ENCODE peak calls at places on chromosomes 11 and 22, in five cellular contexts. H, Z, L, R and A are unnamed samples.

GRCh38 chr11:10639350-10639749 is 54.2 kb downstream of the IRAG1 start:
- DNase-seq in Z (no peak), H (no peak), L (no peak), R (no peak), A (no peak)

GRCh38 chr22:25051983-25052710 is 99.6 kb downstream of the KIAA1671 start:
- DNase-seq in L (no peak), H (no peak), Z (no peak), R (no peak), A (no peak)

GRCh38 chr22:49270595-49271368 is 556.9 kb downstream of the BRD1 start:
- DNase-seq in H (no peak), L (no peak), Z (no peak), R (no peak), A (no peak)

GRCh38 chr11:110710520-110711381 is 1.5 kb downstream of the ARHGAP20 start:
- DNase-seq in R (peak; percentile 79), H (peak; percentile 62), Z (peak; percentile 54), L (peak; percentile 51), A (no peak)

GRCh38 chr22:49992921-49993648 is 19.5 kb downstream of the IL17REL start:
- DNase-seq in H (peak; percentile 78), R (peak; percentile 66), L (peak; percentile 62), Z (peak; percentile 73), A (no peak)

GRCh38 chr11:40328890-40329617 is 1130.4 kb downstream of the LRRC4C start:
- DNase-seq in L (peak; percentile 4), R (peak; percentile 77), Z (no peak), H (no peak), A (peak; percentile 99)

GRCh38 chr22:27614291-27615007 is 187.1 kb downstream of the MN1 start:
- DNase-seq in Z (no peak), L (no peak), H (no peak), R (no peak), A (no peak)

GRCh38 chr22:30755760-30756124 is 61.1 kb downstream of the OSBP2 start:
- DNase-seq in R (no peak), H (no peak), L (no peak), Z (no peak), A (no peak)

GRCh38 chr22:27866136-27867091 is 52.6 kb downstream of the PITPNB start:
- DNase-seq in Z (no peak), H (no peak), R (peak; percentile 89), L (peak; percentile 23), A (no peak)

GRCh38 chr11:21630934-21631478 is 561.9 kb upstream of the ANO5 start:
- DNase-seq in H (no peak), L (no peak), R (no peak), Z (no peak), A (no peak)

GRCh38 chr11:36278531-36279245 is 10.5 kb downstream of the COMMD9 start:
- DNase-seq in R (no peak), H (peak; percentile 49), L (no peak), Z (no peak), A (no peak)

GRCh38 chr22:41876275-41876674 is 38.6 kb downstream of the SHISA8 start:
- DNase-seq in H (no peak), L (no peak), Z (no peak), R (no peak), A (no peak)

GRCh38 chr11:98358551-98358950 is 662.2 kb upstream of the CNTN5 start:
- DNase-seq in L (no peak), Z (no peak), R (no peak), H (no peak), A (no peak)

GRCh38 chr22:27885977-27886842 is 32.8 kb downstream of the PITPNB start:
- DNase-seq in L (peak; percentile 23), R (no peak), H (peak; percentile 72), Z (peak; percentile 57), A (peak; percentile 39)

GRCh38 chr22:33792837-33793236 is 127.4 kb downstream of the LARGE1 start:
- DNase-seq in R (peak; percentile 71), H (no peak), L (no peak), Z (no peak), A (no peak)

GRCh38 chr11:12279672-12280108 is 97.7 kb upstream of the PARVA start:
- DNase-seq in H (no peak), L (no peak), Z (no peak), R (no peak), A (no peak)

GRCh38 chr11:86636275-86636674 is 36.1 kb downstream of the ME3 start:
- DNase-seq in L (no peak), H (no peak), R (no peak), Z (no peak), A (no peak)

GRCh38 chr22:50506611-50507420 is 686 bp downstream of the LMF2 start:
- DNase-seq in L (no peak), H (no peak), Z (peak; percentile 53), R (peak; percentile 82), A (no peak)

GRCh38 chr11:2109541-2110019 is 29.6 kb downstream of the IGF2 start:
- DNase-seq in L (no peak), R (no peak), H (peak; percentile 43), Z (no peak), A (no peak)

GRCh38 chr11:118091690-118092089 is 4.9 kb upstream of the SMIM35 start:
- DNase-seq in H (no peak), L (no peak), Z (no peak), R (no peak), A (no peak)

GRCh38 chr22:43066844-43067385 is 22.3 kb downstream of the TTLL1 start:
- DNase-seq in R (no peak), H (no peak), L (no peak), Z (no peak), A (no peak)

GRCh38 chr11:2587132-2587930 is 112.5 kb downstream of the KCNQ1OT1 start:
- DNase-seq in R (peak; percentile 55), H (no peak), L (no peak), Z (no peak), A (no peak)

GRCh38 chr22:30245985-30246901 is at the start of gene LIF:
- DNase-seq in Z (peak; percentile 75), R (no peak), L (no peak), H (peak; percentile 76), A (no peak)

GRCh38 chr11:112734207-112734606 is 227.0 kb upstream of the NCAM1 start:
- DNase-seq in R (no peak), H (peak; percentile 52), L (no peak), Z (peak; percentile 60), A (no peak)

GRCh38 chr11:33262016-33262638 is 4.9 kb downstream of the HIPK3 start:
- DNase-seq in H (no peak), R (no peak), L (no peak), Z (no peak), A (no peak)

GRCh38 chr11:68665471-68665870 is 18.9 kb upstream of the GAL start:
- DNase-seq in L (no peak), H (no peak), Z (no peak), R (peak; percentile 38), A (no peak)

GRCh38 chr22:42326786-42327185 is 56.3 kb upstream of the TCF20 start:
- DNase-seq in R (no peak), Z (no peak), H (no peak), L (no peak), A (no peak)

GRCh38 chr11:93831343-93832082 is 18.9 kb downstream of the VSTM5 start:
- DNase-seq in L (no peak), H (no peak), Z (no peak), R (no peak), A (no peak)

GRCh38 chr22:44326549-44326881 is 13.8 kb upstream of the SHISAL1 start:
- DNase-seq in L (no peak), H (no peak), R (no peak), Z (no peak), A (no peak)

GRCh38 chr11:71301046-71301857 is 48.9 kb upstream of the SHANK2 start:
- DNase-seq in L (no peak), R (peak; percentile 32), H (no peak), Z (peak; percentile 45), A (no peak)

GRCh38 chr22:47127441-47127871 is 365.0 kb downstream of the TBC1D22A start:
- DNase-seq in Z (no peak), R (no peak), L (no peak), H (no peak), A (no peak)

GRCh38 chr22:47130883-47131610 is 368.6 kb downstream of the TBC1D22A start:
- DNase-seq in H (no peak), L (no peak), R (no peak), Z (no peak), A (no peak)

GRCh38 chr22:47128216-47129215 is 366.1 kb downstream of the TBC1D22A start:
- DNase-seq in Z (no peak), L (no peak), H (no peak), R (no peak), A (no peak)

GRCh38 chr22:47131611-47132427 is 369.4 kb downstream of the TBC1D22A start:
- DNase-seq in R (no peak), Z (no peak), H (no peak), L (no peak), A (no peak)

GRCh38 chr22:47129902-47130301 is 367.5 kb downstream of the TBC1D22A start:
- DNase-seq in R (no peak), Z (no peak), H (no peak), L (peak; percentile 75), A (no peak)
- TF ChIP-seq POLR2AphosphoS5 in R (no peak), Z (no peak), H (no peak), L (peak; percentile 74), A (no peak)

GRCh38 chr11:46003647-46004046 is 81.2 kb downstream of the LARGE2 start:
- DNase-seq in R (no peak), H (peak; percentile 38), Z (no peak), L (no peak), A (no peak)

GRCh38 chr11:46002146-46002545 is 79.7 kb downstream of the LARGE2 start:
- DNase-seq in Z (no peak), H (no peak), R (no peak), L (no peak), A (no peak)

GRCh38 chr11:46006418-46007070 is 84.1 kb downstream of the LARGE2 start:
- DNase-seq in H (peak; percentile 93), R (no peak), Z (no peak), L (peak; percentile 55), A (peak; percentile 59)

GRCh38 chr11:45997599-45997998 is 75.1 kb downstream of the LARGE2 start:
- DNase-seq in R (no peak), H (no peak), Z (no peak), L (no peak), A (no peak)

GRCh38 chr11:46001427-46002049 is 79.1 kb downstream of the LARGE2 start:
- DNase-seq in H (peak; percentile 92), L (no peak), R (no peak), Z (no peak), A (no peak)
- H3K27ac ChIP-seq in H (peak overlapping the region; percentile 88), L (no peak overlapping the region), R (no peak overlapping the region), Z (peak overlapping the region; percentile 87), A (no peak overlapping the region)

DNA sequence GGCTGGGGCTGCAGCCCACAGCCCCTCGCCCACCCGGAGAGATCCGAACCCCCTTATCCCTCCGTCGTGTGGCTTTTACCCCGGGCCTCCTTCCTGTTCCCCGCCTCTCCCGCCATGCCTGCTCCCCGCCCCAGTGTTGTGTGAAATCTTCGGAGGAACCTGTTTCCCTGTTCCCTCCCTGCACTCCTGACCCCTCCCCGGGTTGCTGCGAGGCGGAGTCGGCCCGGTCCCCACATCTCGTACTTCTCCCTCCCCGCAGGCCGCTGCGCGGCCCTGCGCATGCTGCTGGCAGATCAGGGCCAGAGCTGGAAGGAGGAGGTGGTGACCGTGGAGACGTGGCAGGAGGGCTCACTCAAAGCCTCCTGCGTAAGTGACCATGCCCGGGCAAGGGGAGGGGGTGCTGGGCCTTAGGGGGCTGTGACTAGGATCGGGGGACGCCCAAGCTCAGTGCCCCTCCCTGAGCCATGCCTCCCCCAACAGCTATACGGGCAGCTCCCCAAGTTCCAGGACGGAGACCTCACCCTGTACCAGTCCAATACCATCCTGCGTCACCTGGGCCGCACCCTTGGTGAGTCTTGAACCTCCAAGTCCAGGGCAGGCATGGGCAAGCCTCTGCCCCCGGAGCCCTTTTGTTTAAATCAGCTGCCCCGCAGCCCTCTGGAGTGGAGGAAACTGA is 731 bp downstream of the GSTP1 start:
- DNase-seq in H (peak; percentile 65), R (peak; percentile 94), Z (peak; percentile 60), L (peak; percentile 73), A (no peak)
- TF ChIP-seq POLR2AphosphoS5 in H (no peak), R (peak; percentile 18), Z (no peak), L (peak; percentile 28), A (no peak)

GRCh38 chr11:102050927-102051575 is 3.8 kb downstream of the CFAP300 start:
- DNase-seq in H (no peak), L (no peak), Z (no peak), R (no peak), A (no peak)
- H3K27ac ChIP-seq in H (no peak overlapping the region), L (no peak overlapping the region), Z (no peak overlapping the region), R (no peak overlapping the region), A (no peak overlapping the region)